ENCODE peak calls at places on chromosomes 12 and 14, in six cellular contexts. E, Z, J, D, X and U are unnamed samples.

GRCh38 chr12:46549527-46550265 is 177.1 kb upstream of the SLC38A2 start:
- DNase-seq in E (no peak), Z (peak), J (no peak), D (no peak), X (no peak), U (peak)

GRCh38 chr14:68957688-68958248 is 21.3 kb downstream of the ACTN1 start:
- DNase-seq in E (no peak), Z (no peak), J (no peak), D (no peak), X (no peak), U (no peak)

GRCh38 chr12:92938623-92939022 is 9.5 kb upstream of the EEA1 start:
- DNase-seq in E (no peak), Z (no peak), J (no peak), D (no peak), X (no peak), U (no peak)

GRCh38 chr12:73266206-73266605 is 994.0 kb downstream of the TRHDE start:
- DNase-seq in E (no peak), Z (no peak), J (no peak), D (no peak), X (no peak), U (no peak)

GRCh38 chr12:69000540-69001243 is 67.7 kb upstream of the CPM start:
- DNase-seq in E (no peak), Z (no peak), J (no peak), D (no peak), X (no peak), U (no peak)

GRCh38 chr12:6182279-6182898 is 17.8 kb upstream of the CD9 start:
- DNase-seq in E (no peak), Z (no peak), J (no peak), D (peak), X (peak), U (no peak)

GRCh38 chr12:9104767-9105423 is 10.8 kb downstream of the A2M start:
- DNase-seq in E (no peak), Z (no peak), J (no peak), D (no peak), X (no peak), U (no peak)

GRCh38 chr14:96309907-96310330 is 53.2 kb downstream of the ATG2B start:
- DNase-seq in E (no peak), Z (no peak), J (no peak), D (no peak), X (no peak), U (no peak)

GRCh38 chr12:68349921-68350606 is 17.9 kb upstream of the MDM1 start:
- DNase-seq in E (no peak), Z (no peak), J (no peak), D (no peak), X (no peak), U (no peak)

GRCh38 chr12:114626-115211 is 48.2 kb downstream of the IQSEC3 start:
- DNase-seq in E (no peak), Z (no peak), J (no peak), D (no peak), X (no peak), U (no peak)

GRCh38 chr12:109827566-109828550 is 5.3 kb downstream of the TRPV4 start:
- DNase-seq in E (no peak), Z (peak), J (no peak), D (no peak), X (no peak), U (no peak)

GRCh38 chr12:114935658-114936057 is 251.7 kb upstream of the TBX3 start:
- DNase-seq in E (no peak), Z (no peak), J (no peak), D (no peak), X (no peak), U (no peak)

GRCh38 chr12:47417146-47417545 is 288.7 kb downstream of the RPAP3 start:
- DNase-seq in E (no peak), Z (no peak), J (no peak), D (no peak), X (no peak), U (no peak)

GRCh38 chr14:69351911-69352310 is 46.2 kb downstream of the ERH start:
- DNase-seq in E (no peak), Z (no peak), J (no peak), D (no peak), X (no peak), U (no peak)

GRCh38 chr12:48092606-48093005 is 13.3 kb downstream of the SENP1 start:
- DNase-seq in E (no peak), Z (no peak), J (no peak), D (no peak), X (no peak), U (no peak)

GRCh38 chr14:21347201-21347600 is 36.6 kb downstream of the SUPT16H start:
- DNase-seq in E (no peak), Z (no peak), J (no peak), D (no peak), X (no peak), U (no peak)

GRCh38 chr12:2435511-2435910 is 359.3 kb upstream of the FKBP4 start:
- DNase-seq in E (no peak), Z (no peak), J (no peak), D (no peak), X (no peak), U (no peak)

GRCh38 chr12:111757361-111758119 is 9.2 kb upstream of the ALDH2 start:
- DNase-seq in E (peak), Z (peak), J (no peak), D (no peak), X (peak), U (peak)

GRCh38 chr14:52950410-52950897 is 396 bp downstream of the FERMT2 start:
- DNase-seq in E (peak), Z (no peak), J (peak), D (peak), X (peak), U (peak)

GRCh38 chr14:29906256-29906885 is 21.3 kb downstream of the PRKD1 start:
- DNase-seq in E (no peak), Z (no peak), J (no peak), D (no peak), X (no peak), U (no peak)

GRCh38 chr12:2644678-2645405 is 149.9 kb upstream of the FKBP4 start:
- DNase-seq in E (no peak), Z (no peak), J (no peak), D (peak), X (no peak), U (no peak)

GRCh38 chr12:94100254-94100653 is 48.1 kb upstream of the PLXNC1 start:
- DNase-seq in E (no peak), Z (no peak), J (no peak), D (no peak), X (no peak), U (peak)

GRCh38 chr14:65106316-65106715 is 4.0 kb upstream of the MAX start:
- DNase-seq in E (no peak), Z (no peak), J (no peak), D (no peak), X (no peak), U (no peak)

GRCh38 chr14:67413806-67414769 is 2.1 kb upstream of the PLEK2 start:
- DNase-seq in E (no peak), Z (no peak), J (no peak), D (no peak), X (no peak), U (peak)

GRCh38 chr14:27389402-27389801 is 791.6 kb upstream of the NOVA1 start:
- DNase-seq in E (no peak), Z (no peak), J (no peak), D (no peak), X (no peak), U (no peak)

GRCh38 chr14:65070710-65071033 is 31.6 kb downstream of the MAX start:
- DNase-seq in E (no peak), Z (no peak), J (no peak), D (no peak), X (peak), U (no peak)

GRCh38 chr12:59149995-59150642 is 229.8 kb upstream of the LRIG3 start:
- DNase-seq in E (peak), Z (peak), J (peak), D (no peak), X (no peak), U (peak)

GRCh38 chr14:94424371-94424770 is 28.2 kb downstream of the SERPINA11 start:
- DNase-seq in E (no peak), Z (no peak), J (no peak), D (no peak), X (no peak), U (no peak)

GRCh38 chr14:67965684-67966083 is 146.1 kb downstream of the RAD51B start:
- DNase-seq in E (no peak), Z (no peak), J (no peak), D (no peak), X (no peak), U (no peak)

GRCh38 chr14:37594238-37594915 is 672 bp downstream of the FOXA1 start:
- DNase-seq in E (no peak), Z (peak), J (peak), D (no peak), X (peak), U (peak)

GRCh38 chr14:59585891-59586554 is 9.4 kb upstream of the CCDC175 start:
- DNase-seq in E (no peak), Z (peak), J (no peak), D (no peak), X (no peak), U (no peak)

GRCh38 chr12:121132601-121133481 is at the start of gene P2RX7:
- DNase-seq in E (peak), Z (peak), J (peak), D (peak), X (peak), U (peak)

GRCh38 chr14:96590190-96590860 is 88.1 kb downstream of the PAPOLA start:
- DNase-seq in E (no peak), Z (no peak), J (no peak), D (no peak), X (no peak), U (no peak)

GRCh38 chr12:78887008-78887407 is 22.4 kb downstream of the SYT1 start:
- DNase-seq in E (no peak), Z (no peak), J (no peak), D (no peak), X (no peak), U (no peak)

GRCh38 chr14:24367506-24368214 is at the start of gene NFATC4:
- DNase-seq in E (peak), Z (no peak), J (peak), D (peak), X (peak), U (peak)

GRCh38 chr14:24369463-24369862 is 1.5 kb downstream of the NFATC4 start:
- DNase-seq in E (no peak), Z (no peak), J (no peak), D (no peak), X (peak), U (no peak)

GRCh38 chr14:24369907-24370687 is 2.1 kb downstream of the NFATC4 start:
- DNase-seq in E (no peak), Z (no peak), J (no peak), D (no peak), X (no peak), U (no peak)

GRCh38 chr14:24368215-24368561 is 204 bp downstream of the NFATC4 start:
- DNase-seq in E (peak), Z (no peak), J (peak), D (no peak), X (peak), U (no peak)

GRCh38 chr14:24368562-24369252 is 723 bp downstream of the NFATC4 start:
- DNase-seq in E (peak), Z (no peak), J (peak), D (peak), X (peak), U (peak)
- TF ChIP-seq CTCF in E (no peak), Z (no peak), J (no peak), D (no peak), X (no peak), U (no peak)

DNA sequence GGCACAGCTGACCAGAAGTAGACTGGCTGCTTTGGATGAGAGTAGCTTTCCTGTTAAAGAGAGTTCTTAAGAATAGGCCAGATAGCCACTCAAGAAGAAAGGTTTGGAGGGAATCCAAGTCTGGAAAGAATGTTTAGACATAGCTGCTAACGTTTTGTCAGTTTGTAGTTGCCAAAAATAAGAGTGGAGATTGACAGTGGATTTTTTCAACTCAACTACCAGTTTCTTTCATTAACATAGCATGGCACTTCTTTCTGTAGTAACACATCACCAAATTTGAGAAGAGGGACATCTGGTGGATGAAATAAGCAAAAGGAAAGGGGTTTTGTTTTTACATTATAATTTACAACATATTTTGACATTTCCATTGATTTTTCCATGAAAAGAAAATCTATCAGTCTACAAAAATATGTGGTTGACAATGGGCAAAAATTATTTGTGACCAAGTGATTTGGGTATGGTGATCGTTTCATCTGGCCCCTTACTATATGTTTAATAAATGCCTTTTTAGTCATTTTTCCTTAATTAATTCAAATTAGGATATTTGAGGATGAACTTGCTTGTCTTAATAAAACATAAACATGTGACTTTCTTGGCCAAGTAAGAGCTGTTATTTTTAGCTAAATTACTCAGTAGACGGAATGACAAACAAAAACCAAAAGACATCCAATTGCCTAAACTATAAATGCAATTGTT is 71.1 kb downstream of the PTPRR start:
- DNase-seq in E (no peak), Z (no peak), J (no peak), D (no peak), X (no peak), U (no peak)
- TF ChIP-seq CTCF in E (no peak), Z (no peak), J (peak), D (no peak), X (peak), U (no peak)

GRCh38 chr12:57397441-57397840 is 33.4 kb downstream of the R3HDM2 start:
- DNase-seq in E (no peak), Z (no peak), J (no peak), D (no peak), X (no peak), U (no peak)
- TF ChIP-seq CTCF in E (no peak), Z (no peak), J (no peak), D (no peak), X (no peak), U (no peak)

DNA sequence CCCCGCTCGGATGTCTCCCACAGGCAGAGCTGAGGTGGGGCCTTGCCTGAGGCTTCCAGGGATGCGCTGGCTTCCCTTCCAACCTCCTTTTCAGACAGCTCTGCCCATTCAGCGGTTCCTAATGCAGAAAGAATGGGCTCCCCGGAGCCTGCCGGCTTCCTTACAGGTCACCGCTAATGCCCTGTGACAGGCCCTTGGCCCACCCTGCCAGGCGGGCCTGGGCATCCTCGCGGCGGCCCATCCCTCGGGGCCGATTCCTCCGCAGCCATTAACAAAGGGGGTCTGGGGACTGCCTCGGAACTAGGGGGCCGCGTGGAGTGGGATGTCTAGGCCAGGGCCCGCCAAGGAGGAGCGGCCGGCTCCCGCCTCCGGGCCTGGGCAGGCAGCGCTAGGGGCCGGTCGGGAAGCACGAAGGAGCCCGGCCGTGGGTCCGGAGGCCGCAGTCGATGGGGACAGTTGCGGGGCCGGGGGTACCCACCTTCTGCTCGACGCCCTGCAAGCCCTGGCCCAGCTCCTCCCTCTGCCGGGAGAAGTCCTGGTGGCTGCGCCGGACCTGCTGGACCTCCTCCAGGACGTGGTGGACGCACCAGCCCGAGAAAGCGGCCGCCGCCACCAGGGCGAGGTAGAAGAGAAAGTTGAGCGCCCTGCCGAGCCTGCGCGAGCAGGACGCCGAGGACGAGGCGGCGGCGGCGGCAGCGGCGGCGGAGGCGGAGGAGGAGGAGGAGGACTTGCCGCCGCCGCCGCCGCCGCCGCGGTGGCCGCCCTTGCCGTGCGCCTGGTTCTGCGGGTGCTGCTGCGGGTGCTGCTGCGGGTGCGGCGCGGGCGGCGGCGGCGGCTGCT is 709 bp downstream of the CKAP4 start:
- DNase-seq in E (peak), Z (no peak), J (peak), D (peak), X (peak), U (peak)
- TF ChIP-seq CTCF in E (no peak), Z (no peak), J (no peak), D (no peak), X (no peak), U (no peak)

DNA sequence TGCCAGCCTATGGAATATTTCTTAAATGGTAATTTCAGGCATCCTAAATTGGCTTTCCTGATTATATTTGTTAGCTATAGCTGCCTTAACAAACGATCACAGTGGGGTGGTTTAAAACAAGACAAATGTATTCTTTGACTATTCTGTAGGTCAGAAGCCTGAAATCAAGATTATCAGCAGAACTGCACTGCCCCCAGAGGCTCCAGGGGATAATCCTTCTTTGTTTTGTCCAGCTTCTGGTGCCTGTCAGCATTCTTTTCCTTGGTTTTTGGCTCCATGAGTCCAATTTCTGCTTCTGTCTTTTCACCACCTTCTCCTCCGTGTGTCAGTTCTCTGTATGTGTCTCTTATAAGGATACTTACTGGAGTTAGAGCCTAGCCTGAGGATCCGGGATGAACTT is 1282.2 kb upstream of the USP15 start:
- DNase-seq in E (no peak), Z (no peak), J (peak), D (no peak), X (no peak), U (no peak)
- TF ChIP-seq CTCF in E (no peak), Z (no peak), J (peak), D (no peak), X (no peak), U (no peak)

GRCh38 chr14:92600318-92601053 is 86.9 kb downstream of the RIN3 start:
- DNase-seq in E (no peak), Z (no peak), J (no peak), D (no peak), X (no peak), U (no peak)
- TF ChIP-seq CTCF in E (no peak), Z (no peak), J (no peak), D (no peak), X (no peak), U (no peak)

GRCh38 chr14:34873591-34874385 is 1.4 kb downstream of the BAZ1A start:
- DNase-seq in E (peak), Z (peak), J (peak), D (peak), X (peak), U (peak)

GRCh38 chr14:34872822-34873590 is 2.2 kb downstream of the BAZ1A start:
- DNase-seq in E (peak), Z (no peak), J (no peak), D (no peak), X (no peak), U (peak)

GRCh38 chr14:34874386-34875030 is 652 bp downstream of the BAZ1A start:
- DNase-seq in E (peak), Z (no peak), J (peak), D (peak), X (peak), U (peak)

GRCh38 chr14:34875031-34875922 is at the start of gene BAZ1A:
- DNase-seq in E (peak), Z (peak), J (peak), D (peak), X (peak), U (peak)
- TF ChIP-seq CTCF in E (no peak), Z (no peak), J (no peak), D (no peak), X (no peak), U (no peak)